ENCODE peak calls at places on chromosome 7, in six cellular contexts. Y is right cardiac atrium, D is neuronal stem cell, N is SJSA1, Z is endodermal cell, X is psoas muscle. R is an unnamed sample. For H3K9me3, the result is how much of the 10 kb centered on the place peaks cover.

GRCh38 chr7:121041516-121042148 is 53.1 kb downstream of the CPED1 start:
- DNase-seq in Y (no peak), D (no peak), N (no peak), Z (no peak), X (no peak), R (no peak)

GRCh38 chr7:112630565-112630964 is 149.8 kb downstream of the LSMEM1 start:
- DNase-seq in Y (no peak), D (no peak), N (no peak), Z (no peak), X (no peak), R (no peak)

GRCh38 chr7:46003161-46003560 is 82.1 kb upstream of the IGFBP3 start:
- DNase-seq in Y (no peak), D (no peak), N (no peak), Z (no peak), X (no peak), R (no peak)

GRCh38 chr7:35253680-35254495 is at the start of gene TBX20:
- DNase-seq in Y (peak), D (no peak), N (peak), Z (peak), X (peak), R (peak)

GRCh38 chr7:127828843-127829502 is 177.0 kb downstream of the SND1 start:
- DNase-seq in Y (no peak), D (no peak), N (no peak), Z (no peak), X (no peak), R (no peak)

GRCh38 chr7:39651262-39651661 is 27.9 kb downstream of the RALA start:
- DNase-seq in Y (no peak), D (no peak), N (peak), Z (no peak), X (no peak), R (no peak)

GRCh38 chr7:73518470-73518869 is 3.6 kb downstream of the BAZ1B start:
- DNase-seq in Y (no peak), D (no peak), N (no peak), Z (no peak), X (no peak), R (peak)

GRCh38 chr7:133912916-133913697 is 214.0 kb upstream of the LRGUK start:
- DNase-seq in Y (no peak), D (no peak), N (peak), Z (no peak), X (no peak), R (no peak)

GRCh38 chr7:37916673-37917660 is at the start of gene SFRP4:
- DNase-seq in Y (peak), D (peak), N (peak), Z (peak), X (peak), R (peak)

GRCh38 chr7:114973147-114973546 is 51.3 kb downstream of the MDFIC start:
- DNase-seq in Y (no peak), D (no peak), N (peak), Z (no peak), X (no peak), R (no peak)

DNA sequence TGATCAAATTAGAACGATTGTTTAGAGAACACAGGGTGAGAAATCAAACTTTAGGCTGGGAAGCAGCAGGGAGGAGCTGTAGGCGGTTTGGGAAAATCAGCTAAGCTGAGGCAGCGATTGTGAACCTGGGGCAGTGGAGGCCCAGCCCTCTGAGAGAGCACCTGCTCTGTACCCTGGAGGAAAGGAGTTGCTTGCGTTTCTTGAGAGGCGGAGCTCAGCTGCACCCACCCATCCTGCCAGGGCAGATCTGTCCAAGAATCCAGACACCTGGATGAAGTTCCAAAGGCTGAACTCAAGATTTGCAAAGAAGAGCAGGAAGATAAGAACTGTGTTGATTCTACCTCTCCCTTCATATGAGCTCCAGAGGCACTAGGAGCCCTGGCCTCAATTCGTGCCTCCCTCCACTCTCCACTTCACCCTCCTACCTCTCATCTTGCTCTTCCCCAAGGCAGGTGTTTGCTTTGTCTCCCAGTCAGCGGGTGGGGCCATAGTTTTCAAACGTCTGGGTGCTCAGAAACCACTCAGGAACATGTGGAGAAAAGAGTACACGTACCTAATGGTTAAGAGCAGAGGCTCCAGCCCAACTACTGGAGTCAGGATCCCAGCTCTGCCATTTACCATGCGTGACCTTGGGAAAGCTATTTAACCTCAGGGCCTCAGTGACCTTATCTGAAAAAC is 21.5 kb upstream of the TMEM213 start:
- DNase-seq in Y (no peak), D (no peak), N (no peak), Z (no peak), X (no peak), R (no peak)
- H3K9me3 ChIP-seq in Y (under half), D (under half), N (under half), Z (under half), X (under half), R (under half)

GRCh38 chr7:158271646-158272045 is 316.0 kb downstream of the PTPRN2 start:
- DNase-seq in Y (no peak), D (no peak), N (no peak), Z (no peak), X (peak), R (no peak)
- H3K9me3 ChIP-seq in Y (under half), D (under half), N (under half), Z (half or more), X (under half), R (under half)

DNA sequence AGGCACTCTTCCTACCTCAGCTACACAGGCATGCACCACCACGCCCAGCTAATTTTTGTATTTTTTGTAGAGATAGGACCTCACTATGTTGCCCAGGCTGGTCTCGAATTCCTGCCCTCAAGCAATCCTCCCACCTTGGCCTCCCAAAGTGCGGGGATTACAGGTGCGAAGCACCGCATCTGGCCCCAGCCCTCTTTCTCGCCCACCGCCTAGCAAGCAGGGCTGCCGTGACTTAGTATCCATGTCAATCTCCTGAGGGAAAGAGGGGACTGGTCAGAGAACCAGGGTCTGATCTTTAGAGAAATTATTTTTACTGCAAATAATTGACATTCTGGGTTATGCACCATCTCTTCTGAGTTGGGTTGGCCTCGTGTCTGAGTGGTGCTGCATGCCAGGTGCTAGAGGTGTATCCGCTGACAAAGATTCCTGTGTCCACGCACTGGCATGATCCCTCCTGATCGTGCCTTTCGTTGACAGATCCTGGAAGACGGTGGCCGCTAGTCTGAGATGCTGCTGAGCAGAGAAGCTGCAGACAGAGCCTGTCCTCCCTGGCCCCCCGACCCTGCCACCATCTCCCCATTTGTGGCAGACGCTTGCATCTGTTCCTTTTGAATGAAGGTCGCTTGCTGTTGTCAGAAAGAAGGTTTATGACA is 22.7 kb downstream of the WIPI2 start:
- DNase-seq in Y (no peak), D (no peak), N (no peak), Z (no peak), X (no peak), R (no peak)
- H3K9me3 ChIP-seq in Y (under half), D (under half), N (under half), Z (under half), X (under half), R (under half)

GRCh38 chr7:32069251-32069650 is 956 bp downstream of the PDE1C start:
- DNase-seq in Y (no peak), D (no peak), N (no peak), Z (no peak), X (no peak), R (no peak)
- H3K9me3 ChIP-seq in Y (under half), D (under half), N (under half), Z (under half), X (under half), R (under half)

DNA sequence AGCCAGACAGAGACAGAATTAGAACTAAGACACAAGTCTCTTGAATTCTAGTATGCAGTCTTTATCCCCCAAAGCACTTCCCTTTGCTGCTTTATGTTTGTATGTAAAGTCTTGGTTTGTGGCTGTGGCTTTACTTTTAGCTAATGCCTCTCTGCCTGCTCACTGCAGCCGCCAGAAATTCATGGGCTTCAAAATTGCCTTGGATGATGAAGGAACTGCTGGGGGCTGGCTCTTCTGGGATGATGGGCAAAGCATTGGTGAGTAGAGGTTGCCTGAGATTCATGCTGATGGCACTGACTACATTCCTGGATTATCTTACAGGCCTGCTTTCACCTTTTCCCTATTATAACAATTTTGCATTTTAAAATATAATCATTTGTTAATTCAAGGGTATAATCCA is 10.9 kb upstream of the MGAM2 start:
- DNase-seq in Y (no peak), D (no peak), N (no peak), Z (no peak), X (no peak), R (no peak)
- H3K9me3 ChIP-seq in Y (under half), D (under half), N (under half), Z (under half), X (under half), R (under half)

DNA sequence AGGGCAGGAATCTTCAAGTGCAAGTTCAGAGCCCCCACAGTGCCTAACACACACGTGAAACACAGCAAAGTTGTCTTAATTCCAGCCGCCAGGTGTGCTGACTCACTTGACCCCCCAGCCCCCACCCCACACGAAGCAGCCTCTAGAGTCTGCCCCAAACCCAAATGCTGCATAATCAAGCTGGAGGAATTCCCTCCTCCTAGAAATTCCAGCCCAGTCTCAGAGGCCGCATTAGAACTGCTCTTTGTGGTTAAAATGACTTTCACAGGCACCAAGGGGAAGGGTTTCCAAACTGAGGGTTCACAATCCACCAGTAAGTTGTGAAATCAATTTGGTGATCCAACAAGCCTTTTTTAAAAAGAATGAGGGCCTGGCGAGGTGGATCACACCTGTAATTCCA is 67.0 kb upstream of the PLXNA4 start:
- DNase-seq in Y (no peak), D (no peak), N (no peak), Z (peak), X (no peak), R (no peak)
- H3K9me3 ChIP-seq in Y (under half), D (under half), N (under half), Z (under half), X (under half), R (under half)

GRCh38 chr7:157817944-157818700 is 481.3 kb downstream of the DNAJB6 start:
- DNase-seq in Y (no peak), D (no peak), N (no peak), Z (no peak), X (no peak), R (peak)

GRCh38 chr7:157816086-157816485 is 479.3 kb downstream of the DNAJB6 start:
- DNase-seq in Y (no peak), D (no peak), N (no peak), Z (no peak), X (no peak), R (peak)

GRCh38 chr7:157816526-157817250 is 479.9 kb downstream of the DNAJB6 start:
- DNase-seq in Y (no peak), D (no peak), N (no peak), Z (no peak), X (no peak), R (peak)

GRCh38 chr7:157818701-157819516 is 482.1 kb downstream of the DNAJB6 start:
- DNase-seq in Y (no peak), D (no peak), N (no peak), Z (no peak), X (no peak), R (peak)

DNA sequence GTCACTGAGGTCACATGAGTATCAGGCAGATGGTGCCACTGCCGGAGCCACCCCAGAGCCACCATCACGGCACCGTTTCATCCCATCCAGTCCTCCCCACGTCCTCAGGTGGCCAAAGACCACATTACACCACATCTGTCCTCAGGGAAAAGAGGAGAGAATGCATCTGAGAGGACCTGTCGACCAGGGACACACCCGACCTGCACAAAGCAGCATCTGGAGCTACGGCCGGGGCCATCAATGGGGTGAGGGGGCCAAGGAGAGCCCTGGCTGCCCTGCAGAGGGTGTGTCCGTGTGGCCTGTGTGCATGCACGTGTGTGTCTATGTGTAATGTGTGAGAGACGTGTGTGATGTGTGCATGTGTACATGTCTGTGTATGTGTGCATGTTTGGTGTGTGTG is 480.6 kb downstream of the DNAJB6 start:
- DNase-seq in Y (no peak), D (no peak), N (no peak), Z (no peak), X (no peak), R (peak)
- H3K9me3 ChIP-seq in Y (under half), D (under half), N (under half), Z (half or more), X (under half), R (under half)

R was measured in lower lobe of right lung.